ENCODE peak calls at places on chromosomes 13 and 19, in seven cellular contexts. J is IMR-90, U is sigmoid colon, D is fibroblast of lung, H is neural progenitor cell, O is heart left ventricle, G is left ventricle myocardium inferior. F is an unnamed sample. For H3K9me3 and H3K36me3, the result is how much of the 10 kb centered on the place peaks cover.

GRCh38 chr13:102555914-102556553 is 40.8 kb upstream of the TPP2 start:
- DNase-seq in J (peak), U (no peak), D (peak), H (peak), O (no peak), G (no peak), F (no peak)

GRCh38 chr19:36604656-36605100 is 435 bp upstream of the ZNF382 start:
- DNase-seq in J (peak), U (peak), D (peak), H (peak), O (peak), G (peak), F (peak)

GRCh38 chr19:1064661-1065605 is 2.0 kb upstream of the ARHGAP45 start:
- DNase-seq in J (peak), U (no peak), D (peak), H (peak), O (peak), G (peak), F (peak)

GRCh38 chr13:39483326-39483725 is 119.7 kb downstream of the LHFPL6 start:
- DNase-seq in J (peak), U (no peak), D (no peak), H (no peak), O (no peak), G (no peak), F (no peak)

GRCh38 chr19:33463194-33463593 is 58.4 kb downstream of the PEPD start:
- DNase-seq in J (peak), U (no peak), D (peak), H (no peak), O (no peak), G (no peak), F (no peak)

GRCh38 chr19:50242586-50242985 is 39.2 kb downstream of the MYH14 start:
- DNase-seq in J (no peak), U (no peak), D (peak), H (no peak), O (no peak), G (no peak), F (no peak)

GRCh38 chr13:112065521-112065866 is 1.5 kb upstream of the SOX1 start:
- DNase-seq in J (no peak), U (no peak), D (no peak), H (no peak), O (no peak), G (no peak), F (no peak)

GRCh38 chr13:98534821-98535220 is 42.1 kb downstream of the STK24 start:
- DNase-seq in J (no peak), U (peak), D (no peak), H (no peak), O (no peak), G (no peak), F (no peak)

GRCh38 chr13:113432509-113433270 is 20.6 kb downstream of the ADPRHL1 start:
- DNase-seq in J (no peak), U (no peak), D (no peak), H (no peak), O (no peak), G (no peak), F (no peak)

GRCh38 chr19:6720369-6721112 is at the start of gene C3:
- DNase-seq in J (peak), U (peak), D (no peak), H (no peak), O (peak), G (peak), F (no peak)

GRCh38 chr19:35587326-35587725 is 1.4 kb downstream of the PMIS2 start:
- DNase-seq in J (no peak), U (no peak), D (peak), H (no peak), O (no peak), G (no peak), F (no peak)

GRCh38 chr13:70339738-70340137 is 231.5 kb upstream of the KLHL1 start:
- DNase-seq in J (no peak), U (no peak), D (no peak), H (peak), O (no peak), G (no peak), F (no peak)

GRCh38 chr13:31538067-31539042 is 201.0 kb upstream of the RXFP2 start:
- DNase-seq in J (peak), U (no peak), D (peak), H (peak), O (no peak), G (no peak), F (no peak)

GRCh38 chr13:42466123-42466522 is 107.8 kb upstream of the TNFSF11 start:
- DNase-seq in J (no peak), U (no peak), D (no peak), H (no peak), O (no peak), G (no peak), F (no peak)

GRCh38 chr13:47521895-47522487 is 479.1 kb downstream of the SUCLA2 start:
- DNase-seq in J (peak), U (no peak), D (no peak), H (no peak), O (no peak), G (no peak), F (no peak)

GRCh38 chr13:79806821-79807220 is 325.9 kb downstream of the NDFIP2 start:
- DNase-seq in J (no peak), U (no peak), D (no peak), H (no peak), O (no peak), G (no peak), F (no peak)

GRCh38 chr13:112118451-112119064 is 51.6 kb downstream of the SOX1 start:
- DNase-seq in J (no peak), U (peak), D (no peak), H (no peak), O (no peak), G (no peak), F (no peak)

GRCh38 chr13:27808866-27809546 is 16.7 kb downstream of the GSX1 start:
- DNase-seq in J (no peak), U (peak), D (no peak), H (no peak), O (no peak), G (no peak), F (no peak)

GRCh38 chr19:14495678-14496028 is 274 bp downstream of the GIPC1 start:
- DNase-seq in J (no peak), U (peak), D (no peak), H (no peak), O (no peak), G (no peak), F (no peak)

GRCh38 chr13:28252547-28252946 is 114.2 kb downstream of the PAN3 start:
- DNase-seq in J (no peak), U (no peak), D (no peak), H (no peak), O (no peak), G (no peak), F (no peak)

GRCh38 chr13:103403148-103403740 is 337.0 kb upstream of the SLC10A2 start:
- DNase-seq in J (no peak), U (no peak), D (no peak), H (no peak), O (no peak), G (no peak), F (no peak)

GRCh38 chr13:27907139-27907787 is 12.5 kb upstream of the PDX1 start:
- DNase-seq in J (no peak), U (no peak), D (no peak), H (no peak), O (no peak), G (no peak), F (no peak)

GRCh38 chr13:113904411-113904810 is 40.5 kb upstream of the GAS6 start:
- DNase-seq in J (peak), U (no peak), D (no peak), H (peak), O (peak), G (peak), F (peak)

GRCh38 chr19:32336259-32337111 is 8.9 kb upstream of the ZNF507 start:
- DNase-seq in J (peak), U (peak), D (no peak), H (no peak), O (no peak), G (peak), F (no peak)

GRCh38 chr13:22091222-22091970 is 420.5 kb downstream of the FGF9 start:
- DNase-seq in J (peak), U (peak), D (no peak), H (no peak), O (no peak), G (no peak), F (no peak)

GRCh38 chr19:2967972-2968371 is 9.4 kb upstream of the TLE6 start:
- DNase-seq in J (no peak), U (no peak), D (no peak), H (no peak), O (no peak), G (no peak), F (no peak)

GRCh38 chr19:3507371-3508120 is 1.4 kb downstream of the FZR1 start:
- DNase-seq in J (no peak), U (no peak), D (peak), H (peak), O (no peak), G (no peak), F (no peak)

GRCh38 chr13:21031594-21031993 is 29.8 kb downstream of the LATS2 start:
- DNase-seq in J (no peak), U (peak), D (no peak), H (no peak), O (no peak), G (no peak), F (no peak)

GRCh38 chr13:54989418-54989817 is 1960.8 kb downstream of the OLFM4 start:
- DNase-seq in J (no peak), U (no peak), D (no peak), H (no peak), O (no peak), G (no peak), F (no peak)

GRCh38 chr13:49669735-49670309 is 21.5 kb downstream of the EBPL start:
- DNase-seq in J (peak), U (peak), D (peak), H (peak), O (peak), G (no peak), F (peak)

GRCh38 chr19:33389574-33390119 is 16.1 kb downstream of the CEBPG start:
- DNase-seq in J (no peak), U (peak), D (no peak), H (no peak), O (peak), G (peak), F (no peak)

GRCh38 chr13:67143544-67144115 is 86.5 kb downstream of the PCDH9 start:
- DNase-seq in J (peak), U (no peak), D (no peak), H (no peak), O (no peak), G (no peak), F (no peak)

GRCh38 chr13:30908416-30908980 is 2.4 kb downstream of the MEDAG start:
- DNase-seq in J (peak), U (no peak), D (peak), H (no peak), O (peak), G (peak), F (peak)

GRCh38 chr19:48290923-48291700 is 21.2 kb downstream of the ZNF114 start:
- DNase-seq in J (peak), U (peak), D (peak), H (peak), O (peak), G (peak), F (peak)

GRCh38 chr13:20714563-20715339 is 11.3 kb downstream of the IL17D start:
- DNase-seq in J (peak), U (peak), D (peak), H (no peak), O (peak), G (peak), F (peak)

DNA sequence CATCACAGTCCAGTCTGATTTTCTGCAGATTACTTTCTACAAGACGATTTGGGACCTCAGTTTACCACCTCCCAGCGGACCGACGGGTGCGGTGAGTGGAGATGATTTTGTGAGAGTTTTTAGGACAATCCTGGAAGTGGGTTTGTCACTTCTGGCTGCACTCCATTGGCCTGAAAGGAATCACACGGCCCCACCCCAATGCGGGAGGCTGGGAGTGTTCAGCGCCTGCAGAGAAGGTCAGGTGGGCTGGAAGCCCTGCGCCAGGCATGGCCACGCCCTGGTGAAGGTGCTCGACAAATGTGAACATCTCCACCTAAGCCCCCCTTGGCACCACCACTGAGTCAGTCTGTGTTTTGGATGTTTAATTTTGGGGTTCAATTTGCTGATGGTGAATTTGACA is 90.0 kb downstream of the ANKRD10 start:
- DNase-seq in J (no peak), U (no peak), D (no peak), H (no peak), O (no peak), G (no peak), F (no peak)
- H3K4me3 ChIP-seq in J (no peak), U (no peak), D (no peak), H (no peak), O (no peak), G (no peak), F (no peak)

GRCh38 chr19:18453269-18454024 is 15.5 kb upstream of the ISYNA1 start:
- DNase-seq in J (peak), U (no peak), D (no peak), H (no peak), O (no peak), G (no peak), F (no peak)

GRCh38 chr19:18450021-18450933 is 12.3 kb upstream of the ISYNA1 start:
- DNase-seq in J (no peak), U (peak), D (no peak), H (no peak), O (no peak), G (no peak), F (no peak)

GRCh38 chr19:18452386-18452785 is 14.5 kb upstream of the ISYNA1 start:
- DNase-seq in J (no peak), U (no peak), D (no peak), H (no peak), O (no peak), G (no peak), F (no peak)

GRCh38 chr19:18449552-18449951 is 11.6 kb upstream of the ISYNA1 start:
- DNase-seq in J (no peak), U (no peak), D (no peak), H (no peak), O (no peak), G (no peak), F (no peak)

GRCh38 chr19:18450934-18451836 is 13.3 kb upstream of the ISYNA1 start:
- DNase-seq in J (peak), U (peak), D (no peak), H (peak), O (peak), G (peak), F (peak)
- H3K9me3 ChIP-seq in J (under half), U (under half), D (under half), H (under half), O (under half), G (under half), F (under half)

DNA sequence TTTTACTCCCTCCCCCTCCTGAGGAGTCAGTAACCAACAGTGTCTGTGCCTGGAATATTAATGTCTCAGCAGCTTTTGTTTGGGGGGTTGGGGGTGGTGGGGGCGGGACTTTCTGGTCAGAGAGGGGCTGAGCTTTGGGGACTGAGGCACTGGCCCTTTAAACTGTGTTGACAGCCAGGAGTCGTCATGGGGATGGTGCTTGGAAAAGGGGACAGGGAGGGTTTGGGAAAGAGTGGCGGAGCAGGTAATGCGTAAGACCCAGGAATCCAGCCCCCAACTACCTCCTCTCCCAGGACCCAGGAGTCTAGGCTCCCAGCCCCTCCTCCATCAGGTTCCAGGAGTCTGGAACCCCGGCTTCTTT is 5.2 kb downstream of the CADM4 start:
- DNase-seq in J (no peak), U (no peak), D (no peak), H (peak), O (no peak), G (no peak), F (no peak)
- H3K36me3 ChIP-seq in J (under half), U (under half), D (under half), H (under half), O (under half), G (under half), F (under half)

GRCh38 chr13:38191016-38191415 is 158.6 kb upstream of the UFM1 start:
- DNase-seq in J (no peak), U (no peak), D (no peak), H (no peak), O (no peak), G (no peak), F (no peak)
- H3K4me3 ChIP-seq in J (no peak), U (no peak), D (no peak), H (no peak), O (no peak), G (no peak), F (no peak)

DNA sequence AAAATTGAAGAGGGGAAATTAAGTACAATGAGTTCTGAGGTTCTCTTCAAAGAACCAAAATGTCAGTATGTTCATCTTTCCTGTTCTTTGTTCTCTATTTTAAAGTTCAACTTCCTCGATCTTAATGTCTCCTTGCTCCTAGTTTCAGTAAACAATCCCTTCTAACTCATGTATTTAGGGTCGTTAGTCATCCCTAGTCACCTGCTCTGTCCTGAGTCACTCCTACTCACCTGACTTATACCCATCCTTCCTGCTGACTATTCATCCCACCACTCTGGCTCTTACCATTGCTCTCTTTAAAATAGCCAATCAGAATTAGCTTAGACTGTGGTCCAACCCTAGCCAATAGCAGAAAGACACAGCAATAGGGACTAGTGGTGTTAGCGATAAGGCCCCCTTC is 24.3 kb downstream of the ZNF90 start:
- DNase-seq in J (no peak), U (no peak), D (no peak), H (no peak), O (no peak), G (no peak), F (no peak)
- H3K9me3 ChIP-seq in J (under half), U (under half), D (under half), H (under half), O (under half), G (half or more), F (under half)

GRCh38 chr13:110250258-110250891 is 56.6 kb downstream of the COL4A1 start:
- DNase-seq in J (peak), U (peak), D (peak), H (no peak), O (peak), G (peak), F (peak)

GRCh38 chr13:110248449-110249143 is 58.4 kb downstream of the COL4A1 start:
- DNase-seq in J (no peak), U (no peak), D (no peak), H (no peak), O (peak), G (no peak), F (no peak)

GRCh38 chr13:110251227-110251791 is 55.6 kb downstream of the COL4A1 start:
- DNase-seq in J (no peak), U (peak), D (no peak), H (no peak), O (peak), G (no peak), F (no peak)

GRCh38 chr13:110246530-110246929 is 60.4 kb downstream of the COL4A1 start:
- DNase-seq in J (no peak), U (no peak), D (no peak), H (no peak), O (peak), G (no peak), F (no peak)

GRCh38 chr13:110249326-110249725 is 57.6 kb downstream of the COL4A1 start:
- DNase-seq in J (no peak), U (no peak), D (no peak), H (no peak), O (peak), G (no peak), F (no peak)
- H3K36me3 ChIP-seq in J (under half), U (under half), D (under half), H (under half), O (under half), G (under half), F (under half)

GRCh38 chr13:33280550-33280905 is 5.0 kb downstream of the STARD13 start:
- DNase-seq in J (no peak), U (no peak), D (no peak), H (no peak), O (no peak), G (no peak), F (no peak)
- H3K4me3 ChIP-seq in J (no peak), U (no peak), D (no peak), H (no peak), O (no peak), G (peak), F (no peak)

GRCh38 chr13:19155321-19155861 is 26.2 kb downstream of the TUBA3C start:
- DNase-seq in J (no peak), U (no peak), D (no peak), H (no peak), O (no peak), G (no peak), F (no peak)

GRCh38 chr13:19152403-19152802 is 29.2 kb downstream of the TUBA3C start:
- DNase-seq in J (no peak), U (no peak), D (no peak), H (no peak), O (no peak), G (no peak), F (no peak)

GRCh38 chr13:19154843-19155242 is 26.8 kb downstream of the TUBA3C start:
- DNase-seq in J (no peak), U (no peak), D (no peak), H (no peak), O (no peak), G (no peak), F (no peak)

GRCh38 chr13:19151581-19152263 is 29.9 kb downstream of the TUBA3C start:
- DNase-seq in J (no peak), U (no peak), D (no peak), H (no peak), O (no peak), G (no peak), F (no peak)

DNA sequence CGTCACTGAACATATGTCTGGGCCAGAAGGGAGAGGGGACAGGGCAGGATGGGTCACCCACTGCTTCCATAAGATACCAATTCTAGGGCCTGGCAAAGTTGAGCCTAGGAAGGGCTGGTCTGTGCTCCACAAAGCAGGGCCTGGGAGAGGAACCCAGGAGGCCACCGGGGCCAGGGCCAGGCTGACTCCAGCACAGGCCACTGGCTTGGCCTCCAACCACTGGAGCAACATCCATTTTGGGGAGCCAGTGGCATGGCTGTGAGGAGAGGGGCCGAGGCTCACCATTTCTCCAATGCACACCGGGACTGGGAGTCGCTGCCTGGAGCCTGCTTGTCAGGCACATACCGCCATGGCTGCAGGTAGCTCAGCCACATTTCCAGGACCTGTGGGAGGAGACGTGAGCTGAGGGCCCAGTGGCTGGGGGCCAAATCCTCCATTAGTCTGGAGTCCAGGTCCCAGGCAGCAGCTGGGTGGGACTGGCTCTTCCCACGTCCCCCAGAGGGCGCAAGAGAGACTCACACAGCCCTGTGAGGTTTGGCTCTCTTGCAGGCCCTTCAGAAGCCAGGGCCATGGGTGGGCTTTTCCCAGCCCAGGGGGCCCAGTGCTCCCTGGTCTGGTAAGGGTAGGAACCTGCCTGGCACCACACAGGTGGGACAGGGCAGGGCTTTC is 27.7 kb downstream of the TUBA3C start:
- DNase-seq in J (no peak), U (peak), D (no peak), H (no peak), O (no peak), G (no peak), F (no peak)
- H3K9me3 ChIP-seq in J (half or more), U (under half), D (under half), H (under half), O (under half), G (under half), F (under half)